ENCODE peak calls at places on chromosomes 4 and X, in seven cellular contexts. F is HT-29, S is germinal center, G is GF-D8, T is cardiac fibroblast, I is EL, J is dermis microvascular lymphatic vessel endothelial cell. X is an unnamed sample.

GRCh38 chrX:109797311-109797975 is 64.4 kb upstream of the ACSL4 start:
- DNase-seq in F (no peak), S (no peak), G (no peak), T (peak; percentile 1), I (peak; percentile 3), J (no peak), X (no peak)

GRCh38 chr4:157223446-157223845 is 2.9 kb downstream of the GRIA2 start:
- DNase-seq in F (no peak), S (no peak), G (no peak), T (no peak), I (no peak), J (no peak), X (no peak)

GRCh38 chr4:96355414-96355813 is 515.5 kb downstream of the PDHA2 start:
- DNase-seq in F (no peak), S (no peak), G (no peak), T (no peak), I (no peak), J (no peak), X (no peak)

GRCh38 chrX:43741843-43742573 is 85.9 kb downstream of the MAOA start:
- DNase-seq in F (no peak), S (no peak), G (no peak), T (peak; percentile 77), I (peak; percentile 8), J (peak; percentile 8), X (no peak)

GRCh38 chr4:138555584-138555983 is 313.4 kb upstream of the SLC7A11 start:
- DNase-seq in F (peak; percentile 16), S (no peak), G (no peak), T (peak; percentile 40), I (peak; percentile 29), J (no peak), X (no peak)

GRCh38 chrX:136858007-136858756 is 22.3 kb downstream of the RBMX start:
- DNase-seq in F (no peak), S (no peak), G (no peak), T (no peak), I (no peak), J (no peak), X (no peak)

GRCh38 chrX:46687619-46688018 is 71.3 kb downstream of the SLC9A7 start:
- DNase-seq in F (no peak), S (no peak), G (no peak), T (peak; percentile 56), I (peak; percentile 9), J (no peak), X (no peak)

GRCh38 chr4:182022899-182023298 is 220.3 kb upstream of the TENM3 start:
- DNase-seq in F (no peak), S (no peak), G (no peak), T (no peak), I (no peak), J (no peak), X (no peak)

GRCh38 chrX:3181846-3182245 is 140.6 kb downstream of the ARSF start:
- DNase-seq in F (no peak), S (no peak), G (no peak), T (no peak), I (no peak), J (no peak), X (no peak)

GRCh38 chr4:121189811-121190210 is 25.7 kb upstream of the TNIP3 start:
- DNase-seq in F (no peak), S (no peak), G (no peak), T (no peak), I (no peak), J (no peak), X (no peak)

GRCh38 chr4:114924311-114924710 is 189.1 kb downstream of the NDST4 start:
- DNase-seq in F (no peak), S (no peak), G (no peak), T (no peak), I (no peak), J (no peak), X (no peak)

GRCh38 chr4:144634978-144635747 is 10.8 kb upstream of the HHIP start:
- DNase-seq in F (no peak), S (no peak), G (no peak), T (no peak), I (no peak), J (peak; percentile 65), X (no peak)

GRCh38 chr4:87053064-87053693 is 118.4 kb downstream of the AFF1 start:
- DNase-seq in F (no peak), S (no peak), G (no peak), T (no peak), I (no peak), J (no peak), X (no peak)

GRCh38 chr4:72366601-72367000 is 202.4 kb downstream of the ADAMTS3 start:
- DNase-seq in F (no peak), S (no peak), G (no peak), T (no peak), I (peak; percentile 14), J (no peak), X (no peak)

GRCh38 chrX:40623665-40624064 is 437 bp downstream of the MPC1L start:
- DNase-seq in F (no peak), S (no peak), G (no peak), T (no peak), I (no peak), J (no peak), X (no peak)

GRCh38 chr4:76232681-76233080 is 18.8 kb upstream of the FAM47E start:
- DNase-seq in F (no peak), S (no peak), G (no peak), T (no peak), I (no peak), J (no peak), X (no peak)

GRCh38 chrX:3567681-3568080 is 145.8 kb downstream of the PRKX start:
- DNase-seq in F (no peak), S (no peak), G (no peak), T (peak; percentile 1), I (peak; percentile 12), J (no peak), X (no peak)

GRCh38 chr4:37634180-37634579 is 52.0 kb downstream of the RELL1 start:
- DNase-seq in F (no peak), S (no peak), G (no peak), T (no peak), I (no peak), J (no peak), X (no peak)

GRCh38 chrX:155313766-155314165 is 20.6 kb downstream of the CLIC2 start:
- DNase-seq in F (peak; percentile 20), S (no peak), G (no peak), T (peak; percentile 6), I (peak; percentile 9), J (no peak), X (no peak)

GRCh38 chr4:80266267-80266901 is at the start of gene FGF5:
- DNase-seq in F (no peak), S (peak; percentile 40), G (no peak), T (peak; percentile 93), I (peak; percentile 96), J (peak; percentile 80), X (no peak)

GRCh38 chrX:63424063-63424462 is 72.9 kb upstream of the SPIN4 start:
- DNase-seq in F (no peak), S (no peak), G (no peak), T (no peak), I (no peak), J (no peak), X (no peak)

GRCh38 chrX:69060631-69061408 is 104.4 kb downstream of the PJA1 start:
- DNase-seq in F (peak; percentile 81), S (no peak), G (no peak), T (peak; percentile 58), I (peak; percentile 12), J (peak; percentile 53), X (peak; percentile 10)

GRCh38 chr4:72525938-72526337 is 43.1 kb downstream of the ADAMTS3 start:
- DNase-seq in F (no peak), S (no peak), G (no peak), T (peak; percentile 44), I (peak; percentile 63), J (peak; percentile 80), X (no peak)

GRCh38 chr4:176839656-176840055 is 46.9 kb upstream of the VEGFC start:
- DNase-seq in F (no peak), S (no peak), G (no peak), T (no peak), I (peak; percentile 41), J (no peak), X (no peak)

GRCh38 chrX:9671998-9672397 is 93.6 kb downstream of the GPR143 start:
- DNase-seq in F (no peak), S (peak; percentile 31), G (no peak), T (no peak), I (no peak), J (no peak), X (no peak)

GRCh38 chr4:189090174-189090814 is 850.4 kb upstream of the FRG1 start:
- DNase-seq in F (peak; percentile 23), S (no peak), G (no peak), T (peak; percentile 42), I (peak; percentile 5), J (no peak), X (no peak)

GRCh38 chr4:157961591-157961990 is 211.2 kb downstream of the GASK1B start:
- DNase-seq in F (no peak), S (no peak), G (no peak), T (peak; percentile 9), I (no peak), J (no peak), X (no peak)

GRCh38 chr4:101282076-101282844 is 65.1 kb downstream of the PPP3CA start:
- DNase-seq in F (no peak), S (no peak), G (peak; percentile 39), T (no peak), I (no peak), J (peak; percentile 14), X (no peak)

GRCh38 chrX:16033336-16033735 is 90.0 kb upstream of the GRPR start:
- DNase-seq in F (no peak), S (no peak), G (no peak), T (peak; percentile 7), I (no peak), J (no peak), X (no peak)

GRCh38 chrX:3037218-3037617 is 4.1 kb upstream of the ARSF start:
- DNase-seq in F (no peak), S (no peak), G (no peak), T (no peak), I (no peak), J (no peak), X (no peak)